ENCODE peak calls at places on chromosomes 16 and 17, in ten cellular contexts. One of them, this sample, is unnamed.
A peak's percentile ranks its signal among the peaks of the same experiment; 100 is the strongest.

GRCh38 chr17:17114592-17115225 is 72.5 kb downstream of the MPRIP start:
- DNase-seq in right atrium auricular region: no peak
- DNase-seq in ovary: no peak
- DNase-seq in fibroblast of lung: no peak
- DNase-seq in IMR-90: no peak
- DNase-seq in aorta: no peak
- DNase-seq in right lobe of liver: peak; percentile 27
- DNase-seq in A549: no peak
- DNase-seq in neural progenitor cell: no peak
- DNase-seq in SK-N-SH: no peak
- DNase-seq in this sample: no peak

GRCh38 chr17:79306688-79307323 is 232.2 kb downstream of the ENGASE start:
- DNase-seq in right atrium auricular region: no peak
- DNase-seq in ovary: no peak
- DNase-seq in fibroblast of lung: no peak
- DNase-seq in IMR-90: no peak
- DNase-seq in aorta: peak; percentile 88
- DNase-seq in right lobe of liver: no peak
- DNase-seq in A549: no peak
- DNase-seq in neural progenitor cell: no peak
- DNase-seq in SK-N-SH: no peak
- DNase-seq in this sample: no peak

GRCh38 chr17:78962345-78962983 is 17.3 kb downstream of the LGALS3BP start:
- DNase-seq in right atrium auricular region: no peak
- DNase-seq in ovary: no peak
- DNase-seq in fibroblast of lung: no peak
- DNase-seq in IMR-90: peak; percentile 24
- DNase-seq in aorta: no peak
- DNase-seq in right lobe of liver: no peak
- DNase-seq in A549: peak; percentile 57
- DNase-seq in neural progenitor cell: no peak
- DNase-seq in SK-N-SH: peak; percentile 39
- DNase-seq in this sample: peak; percentile 58

GRCh38 chr17:80877095-80877828 is 114.4 kb upstream of the CHMP6 start:
- DNase-seq in right atrium auricular region: no peak
- DNase-seq in ovary: no peak
- DNase-seq in fibroblast of lung: no peak
- DNase-seq in IMR-90: no peak
- DNase-seq in aorta: peak; percentile 54
- DNase-seq in right lobe of liver: peak; percentile 27
- DNase-seq in A549: no peak
- DNase-seq in neural progenitor cell: no peak
- DNase-seq in SK-N-SH: no peak
- DNase-seq in this sample: no peak

GRCh38 chr16:66478733-66479511 is 51.8 kb downstream of the BEAN1 start:
- DNase-seq in right atrium auricular region: peak; percentile 78
- DNase-seq in ovary: peak; percentile 68
- DNase-seq in fibroblast of lung: peak; percentile 48
- DNase-seq in IMR-90: peak; percentile 40
- DNase-seq in aorta: peak; percentile 88
- DNase-seq in right lobe of liver: peak; percentile 80
- DNase-seq in A549: peak; percentile 81
- DNase-seq in neural progenitor cell: peak; percentile 69
- DNase-seq in SK-N-SH: peak; percentile 77
- DNase-seq in this sample: peak; percentile 100

GRCh38 chr17:16947470-16947869 is 24.4 kb downstream of the TNFRSF13B start:
- DNase-seq in right atrium auricular region: no peak
- DNase-seq in ovary: no peak
- DNase-seq in fibroblast of lung: no peak
- DNase-seq in IMR-90: no peak
- DNase-seq in aorta: no peak
- DNase-seq in right lobe of liver: no peak
- DNase-seq in A549: no peak
- DNase-seq in neural progenitor cell: peak; percentile 0
- DNase-seq in SK-N-SH: no peak
- DNase-seq in this sample: no peak

GRCh38 chr17:80362428-80363119 is 52.4 kb upstream of the ENDOV start:
- DNase-seq in right atrium auricular region: peak; percentile 73
- DNase-seq in ovary: peak; percentile 76
- DNase-seq in fibroblast of lung: peak; percentile 83
- DNase-seq in IMR-90: peak; percentile 83
- DNase-seq in aorta: peak; percentile 55
- DNase-seq in right lobe of liver: peak; percentile 52
- DNase-seq in A549: no peak
- DNase-seq in neural progenitor cell: no peak
- DNase-seq in SK-N-SH: no peak
- DNase-seq in this sample: no peak

GRCh38 chr16:88442811-88443576 is 10.1 kb upstream of the ZFPM1 start:
- DNase-seq in right atrium auricular region: peak; percentile 73
- DNase-seq in ovary: peak; percentile 83
- DNase-seq in fibroblast of lung: peak; percentile 55
- DNase-seq in IMR-90: peak; percentile 55
- DNase-seq in aorta: peak; percentile 93
- DNase-seq in right lobe of liver: peak; percentile 84
- DNase-seq in A549: peak; percentile 76
- DNase-seq in neural progenitor cell: peak; percentile 86
- DNase-seq in SK-N-SH: peak; percentile 98
- DNase-seq in this sample: peak; percentile 54

GRCh38 chr16:78275420-78275819 is 176.0 kb downstream of the WWOX start:
- DNase-seq in right atrium auricular region: no peak
- DNase-seq in ovary: no peak
- DNase-seq in fibroblast of lung: no peak
- DNase-seq in IMR-90: no peak
- DNase-seq in aorta: no peak
- DNase-seq in right lobe of liver: no peak
- DNase-seq in A549: no peak
- DNase-seq in neural progenitor cell: peak; percentile 26
- DNase-seq in SK-N-SH: no peak
- DNase-seq in this sample: peak; percentile 42

GRCh38 chr16:2737895-2738418 is 14.5 kb upstream of the SRRM2 start:
- DNase-seq in right atrium auricular region: no peak
- DNase-seq in ovary: no peak
- DNase-seq in fibroblast of lung: no peak
- DNase-seq in IMR-90: no peak
- DNase-seq in aorta: peak; percentile 46
- DNase-seq in right lobe of liver: peak; percentile 30
- DNase-seq in A549: no peak
- DNase-seq in neural progenitor cell: no peak
- DNase-seq in SK-N-SH: no peak
- DNase-seq in this sample: no peak

GRCh38 chr16:80200079-80200478 is 340.7 kb upstream of the DYNLRB2 start:
- DNase-seq in right atrium auricular region: no peak
- DNase-seq in ovary: no peak
- DNase-seq in fibroblast of lung: no peak
- DNase-seq in IMR-90: no peak
- DNase-seq in aorta: no peak
- DNase-seq in right lobe of liver: no peak
- DNase-seq in A549: peak; percentile 40
- DNase-seq in neural progenitor cell: no peak
- DNase-seq in SK-N-SH: no peak
- DNase-seq in this sample: no peak

GRCh38 chr17:63476857-63477470 is at the start of gene ACE:
- DNase-seq in right atrium auricular region: no peak
- DNase-seq in ovary: no peak
- DNase-seq in fibroblast of lung: no peak
- DNase-seq in IMR-90: peak; percentile 15
- DNase-seq in aorta: no peak
- DNase-seq in right lobe of liver: peak; percentile 53
- DNase-seq in A549: peak; percentile 62
- DNase-seq in neural progenitor cell: peak; percentile 76
- DNase-seq in SK-N-SH: peak; percentile 94
- DNase-seq in this sample: peak; percentile 72

GRCh38 chr17:55285340-55286301 is 20.9 kb downstream of the HLF start:
- DNase-seq in right atrium auricular region: peak; percentile 97
- DNase-seq in ovary: peak; percentile 99
- DNase-seq in fibroblast of lung: peak; percentile 98
- DNase-seq in IMR-90: peak; percentile 68
- DNase-seq in aorta: peak; percentile 94
- DNase-seq in right lobe of liver: peak; percentile 89
- DNase-seq in A549: peak; percentile 46
- DNase-seq in neural progenitor cell: no peak
- DNase-seq in SK-N-SH: no peak
- DNase-seq in this sample: no peak

GRCh38 chr16:9197957-9198661 is 106.7 kb downstream of the HAPSTR1 start:
- DNase-seq in right atrium auricular region: no peak
- DNase-seq in ovary: no peak
- DNase-seq in fibroblast of lung: no peak
- DNase-seq in IMR-90: no peak
- DNase-seq in aorta: no peak
- DNase-seq in right lobe of liver: no peak
- DNase-seq in A549: no peak
- DNase-seq in neural progenitor cell: no peak
- DNase-seq in SK-N-SH: no peak
- DNase-seq in this sample: no peak

GRCh38 chr17:40069751-40070643 is 7.2 kb downstream of the THRA start:
- DNase-seq in right atrium auricular region: no peak
- DNase-seq in ovary: peak; percentile 65
- DNase-seq in fibroblast of lung: peak; percentile 56
- DNase-seq in IMR-90: peak; percentile 46
- DNase-seq in aorta: no peak
- DNase-seq in right lobe of liver: no peak
- DNase-seq in A549: peak; percentile 78
- DNase-seq in neural progenitor cell: no peak
- DNase-seq in SK-N-SH: peak; percentile 52
- DNase-seq in this sample: peak; percentile 64
- H3K27ac ChIP-seq in right atrium auricular region: peak overlapping the region; percentile 95
- H3K27ac ChIP-seq in ovary: peak overlapping the region; percentile 89
- H3K27ac ChIP-seq in fibroblast of lung: no peak overlapping the region
- H3K27ac ChIP-seq in IMR-90: peak overlapping the region; percentile 56
- H3K27ac ChIP-seq in aorta: peak overlapping the region; percentile 19
- H3K27ac ChIP-seq in right lobe of liver: no peak overlapping the region
- H3K27ac ChIP-seq in A549: peak overlapping the region; percentile 95
- H3K27ac ChIP-seq in neural progenitor cell: no peak overlapping the region
- H3K27ac ChIP-seq in SK-N-SH: peak overlapping the region; percentile 72
- H3K27ac ChIP-seq in this sample: no peak overlapping the region

DNA sequence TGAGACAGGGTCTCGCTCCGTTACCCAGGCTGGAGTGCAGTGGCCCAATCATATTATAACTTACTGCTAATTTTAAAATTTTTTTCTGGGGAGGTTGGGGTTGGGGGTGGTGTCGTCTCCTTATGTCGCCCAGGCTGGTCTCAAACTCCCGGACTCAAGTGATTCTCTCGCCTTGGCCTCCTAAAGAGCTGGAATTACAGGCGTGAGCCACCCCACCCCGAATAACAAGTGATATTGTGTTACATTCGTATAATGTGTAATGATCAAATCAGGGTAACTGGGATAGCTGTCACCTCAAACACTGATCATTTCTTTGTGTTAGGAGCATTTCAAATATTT is 16.2 kb upstream of the KPNA2 start:
- DNase-seq in right atrium auricular region: no peak
- DNase-seq in ovary: no peak
- DNase-seq in fibroblast of lung: no peak
- DNase-seq in IMR-90: no peak
- DNase-seq in aorta: no peak
- DNase-seq in right lobe of liver: no peak
- DNase-seq in A549: peak; percentile 58
- DNase-seq in neural progenitor cell: no peak
- DNase-seq in SK-N-SH: no peak
- DNase-seq in this sample: no peak
- H3K4me3 ChIP-seq in right atrium auricular region: no peak overlapping the region
- H3K4me3 ChIP-seq in ovary: no peak overlapping the region
- H3K4me3 ChIP-seq in fibroblast of lung: no peak overlapping the region
- H3K4me3 ChIP-seq in IMR-90: no peak overlapping the region
- H3K4me3 ChIP-seq in aorta: no peak overlapping the region
- H3K4me3 ChIP-seq in right lobe of liver: no peak overlapping the region
- H3K4me3 ChIP-seq in A549: peak overlapping the region; percentile 10
- H3K4me3 ChIP-seq in neural progenitor cell: peak overlapping the region; percentile 21
- H3K4me3 ChIP-seq in SK-N-SH: peak overlapping the region; percentile 54
- H3K4me3 ChIP-seq in this sample: peak overlapping the region; percentile 5

GRCh38 chr16:30892670-30893069 is 1.2 kb downstream of the BCL7C start:
- DNase-seq in right atrium auricular region: no peak
- DNase-seq in ovary: no peak
- DNase-seq in fibroblast of lung: no peak
- DNase-seq in IMR-90: no peak
- DNase-seq in aorta: no peak
- DNase-seq in right lobe of liver: no peak
- DNase-seq in A549: no peak
- DNase-seq in neural progenitor cell: no peak
- DNase-seq in SK-N-SH: no peak
- DNase-seq in this sample: no peak
- H3K27ac ChIP-seq in right atrium auricular region: peak overlapping the region; percentile 87
- H3K27ac ChIP-seq in ovary: peak overlapping the region; percentile 64
- H3K27ac ChIP-seq in fibroblast of lung: no peak overlapping the region
- H3K27ac ChIP-seq in IMR-90: peak overlapping the region; percentile 12
- H3K27ac ChIP-seq in aorta: no peak overlapping the region
- H3K27ac ChIP-seq in right lobe of liver: no peak overlapping the region
- H3K27ac ChIP-seq in A549: peak overlapping the region; percentile 95
- H3K27ac ChIP-seq in neural progenitor cell: no peak overlapping the region
- H3K27ac ChIP-seq in SK-N-SH: no peak overlapping the region
- H3K27ac ChIP-seq in this sample: no peak overlapping the region

GRCh38 chr17:68288804-68289203 is 2.1 kb downstream of the SLC16A6 start:
- DNase-seq in right atrium auricular region: no peak
- DNase-seq in ovary: no peak
- DNase-seq in fibroblast of lung: no peak
- DNase-seq in IMR-90: no peak
- DNase-seq in aorta: no peak
- DNase-seq in right lobe of liver: no peak
- DNase-seq in A549: peak; percentile 37
- DNase-seq in neural progenitor cell: peak; percentile 25
- DNase-seq in SK-N-SH: no peak
- DNase-seq in this sample: no peak

GRCh38 chr17:68288375-68288774 is 2.6 kb downstream of the SLC16A6 start:
- DNase-seq in right atrium auricular region: no peak
- DNase-seq in ovary: no peak
- DNase-seq in fibroblast of lung: no peak
- DNase-seq in IMR-90: no peak
- DNase-seq in aorta: no peak
- DNase-seq in right lobe of liver: no peak
- DNase-seq in A549: no peak
- DNase-seq in neural progenitor cell: no peak
- DNase-seq in SK-N-SH: no peak
- DNase-seq in this sample: no peak

GRCh38 chr17:68290268-68290954 is 516 bp downstream of the SLC16A6 start:
- DNase-seq in right atrium auricular region: no peak
- DNase-seq in ovary: peak; percentile 30
- DNase-seq in fibroblast of lung: no peak
- DNase-seq in IMR-90: no peak
- DNase-seq in aorta: peak; percentile 79
- DNase-seq in right lobe of liver: peak; percentile 74
- DNase-seq in A549: no peak
- DNase-seq in neural progenitor cell: peak; percentile 58
- DNase-seq in SK-N-SH: peak; percentile 60
- DNase-seq in this sample: no peak

GRCh38 chr17:68289936-68290267 is 1.0 kb downstream of the SLC16A6 start:
- DNase-seq in right atrium auricular region: no peak
- DNase-seq in ovary: no peak
- DNase-seq in fibroblast of lung: no peak
- DNase-seq in IMR-90: no peak
- DNase-seq in aorta: no peak
- DNase-seq in right lobe of liver: no peak
- DNase-seq in A549: no peak
- DNase-seq in neural progenitor cell: no peak
- DNase-seq in SK-N-SH: no peak
- DNase-seq in this sample: no peak

DNA sequence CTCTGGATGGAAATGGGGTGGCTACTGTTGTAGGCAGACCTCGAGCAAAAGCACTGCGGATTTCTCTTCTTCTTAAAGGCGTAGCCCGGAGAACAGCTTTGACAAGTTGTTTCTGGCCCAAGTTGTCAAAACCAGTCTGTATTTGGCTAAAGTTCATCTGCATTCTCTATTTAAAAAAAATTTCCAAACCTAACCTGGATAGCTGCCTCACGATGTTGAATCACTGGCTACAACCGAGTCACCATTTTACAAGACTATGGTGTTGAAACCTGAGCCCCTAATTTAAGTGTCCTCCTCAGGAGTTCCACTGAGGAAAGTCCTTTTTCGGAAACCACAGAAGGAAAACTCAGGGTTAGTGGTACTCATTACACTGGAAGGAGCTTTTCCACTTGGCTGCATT is 1.5 kb downstream of the SLC16A6 start:
- DNase-seq in right atrium auricular region: no peak
- DNase-seq in ovary: no peak
- DNase-seq in fibroblast of lung: no peak
- DNase-seq in IMR-90: no peak
- DNase-seq in aorta: no peak
- DNase-seq in right lobe of liver: no peak
- DNase-seq in A549: no peak
- DNase-seq in neural progenitor cell: no peak
- DNase-seq in SK-N-SH: no peak
- DNase-seq in this sample: no peak
- H3K4me3 ChIP-seq in right atrium auricular region: no peak overlapping the region
- H3K4me3 ChIP-seq in ovary: no peak overlapping the region
- H3K4me3 ChIP-seq in fibroblast of lung: peak overlapping the region; percentile 68
- H3K4me3 ChIP-seq in IMR-90: no peak overlapping the region
- H3K4me3 ChIP-seq in aorta: no peak overlapping the region
- H3K4me3 ChIP-seq in right lobe of liver: peak overlapping the region; percentile 60
- H3K4me3 ChIP-seq in A549: no peak overlapping the region
- H3K4me3 ChIP-seq in neural progenitor cell: no peak overlapping the region
- H3K4me3 ChIP-seq in SK-N-SH: no peak overlapping the region
- H3K4me3 ChIP-seq in this sample: no peak overlapping the region

This sample was measured in SJCRH30.